ENCODE peak calls at places on chromosomes 12 and 14, in nine cellular contexts. A is hepatocyte, K is neural progenitor cell, Q is HCT116, F is GM23248, M is PC-3, D is OCI-LY7, U is MM.1S, R is SK-N-SH. Z is an unnamed sample.

GRCh38 chr14:35814371-35815005 is 5.4 kb upstream of the RALGAPA1 start:
- DNase-seq in A (peak), K (peak), Q (peak), F (peak), M (peak), D (peak), U (peak), R (peak), Z (peak)

GRCh38 chr12:103928736-103929050 is 1.5 kb upstream of the HSP90B1 start:
- DNase-seq in A (peak), K (no peak), Q (no peak), F (no peak), M (no peak), D (peak), U (peak), R (no peak), Z (peak)

GRCh38 chr14:90695997-90696681 is 120.1 kb downstream of the TTC7B start:
- DNase-seq in A (no peak), K (no peak), Q (no peak), F (no peak), M (no peak), D (no peak), U (no peak), R (no peak), Z (no peak)

GRCh38 chr12:65810036-65810435 is 14.2 kb upstream of the HMGA2 start:
- DNase-seq in A (no peak), K (no peak), Q (no peak), F (peak), M (no peak), D (no peak), U (no peak), R (no peak), Z (no peak)

GRCh38 chr14:105074601-105075053 is 9.4 kb upstream of the GPR132 start:
- DNase-seq in A (peak), K (peak), Q (no peak), F (no peak), M (no peak), D (no peak), U (no peak), R (peak), Z (no peak)

GRCh38 chr12:28710882-28711281 is 438.2 kb upstream of the FAR2 start:
- DNase-seq in A (no peak), K (no peak), Q (no peak), F (peak), M (peak), D (no peak), U (no peak), R (no peak), Z (no peak)

GRCh38 chr12:26271024-26271423 is 75.7 kb downstream of the SSPN start:
- DNase-seq in A (no peak), K (no peak), Q (no peak), F (peak), M (no peak), D (no peak), U (no peak), R (no peak), Z (no peak)

GRCh38 chr12:68800294-68800693 is 7.7 kb upstream of the MDM2 start:
- DNase-seq in A (no peak), K (no peak), Q (no peak), F (no peak), M (peak), D (no peak), U (no peak), R (no peak), Z (no peak)

GRCh38 chr12:67773896-67774295 is 125.4 kb downstream of the DYRK2 start:
- DNase-seq in A (no peak), K (no peak), Q (no peak), F (no peak), M (no peak), D (no peak), U (no peak), R (no peak), Z (no peak)

DNA sequence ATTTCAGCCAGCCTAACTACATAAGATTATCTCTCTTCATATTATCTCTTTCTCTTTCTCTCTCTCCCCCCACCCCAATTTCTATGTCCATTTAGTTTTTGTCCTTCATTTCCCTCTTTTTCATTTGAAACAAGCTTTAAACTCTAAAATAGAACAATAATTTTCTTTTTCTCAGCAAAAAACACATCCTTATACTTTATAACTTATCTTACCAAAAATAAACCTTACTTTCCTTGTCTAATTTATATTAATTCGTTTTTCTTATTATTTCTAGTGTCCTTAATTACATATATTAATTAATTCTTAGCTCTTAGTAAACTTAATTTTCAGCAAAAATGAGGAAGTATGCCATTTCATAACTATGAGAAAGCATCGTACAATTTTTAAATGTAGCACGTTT is 65.0 kb upstream of the ST8SIA1 start:
- DNase-seq in A (no peak), K (no peak), Q (no peak), F (no peak), M (no peak), D (no peak), U (no peak), R (no peak), Z (no peak)
- TF ChIP-seq EZH2phosphoT487 in A (no peak), K (no peak), Q (no peak), F (no peak), M (no peak), D (no peak), U (no peak), R (no peak), Z (no peak)

GRCh38 chr12:7130791-7131501 is 775 bp downstream of the CLSTN3 start:
- DNase-seq in A (peak), K (peak), Q (no peak), F (peak), M (peak), D (peak), U (peak), R (peak), Z (peak)
- TF ChIP-seq EZH2phosphoT487 in A (no peak), K (no peak), Q (no peak), F (no peak), M (no peak), D (no peak), U (no peak), R (no peak), Z (no peak)

DNA sequence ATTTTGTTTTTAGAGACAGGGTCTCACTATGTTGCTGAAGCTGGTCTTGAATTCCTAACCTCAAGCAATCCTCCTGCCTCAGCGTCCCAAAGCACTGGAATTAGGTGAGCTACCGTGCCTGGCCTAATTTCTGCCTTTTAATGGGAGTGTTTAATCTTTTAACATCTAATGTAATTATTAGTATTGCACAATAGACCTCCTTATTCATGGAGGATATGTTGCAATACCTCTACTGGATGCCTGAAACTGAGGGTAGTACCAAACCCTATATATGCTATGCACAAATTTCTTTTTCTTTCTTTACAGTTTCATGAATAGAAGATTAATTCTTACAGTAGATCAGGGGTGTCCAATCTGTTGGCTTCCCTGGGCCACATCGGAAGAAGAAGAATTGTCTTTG is 47.8 kb downstream of the MYRFL start:
- DNase-seq in A (no peak), K (no peak), Q (no peak), F (peak), M (peak), D (no peak), U (no peak), R (no peak), Z (no peak)
- TF ChIP-seq EZH2phosphoT487 in A (no peak), K (no peak), Q (no peak), F (no peak), M (no peak), D (no peak), U (no peak), R (no peak), Z (no peak)

DNA sequence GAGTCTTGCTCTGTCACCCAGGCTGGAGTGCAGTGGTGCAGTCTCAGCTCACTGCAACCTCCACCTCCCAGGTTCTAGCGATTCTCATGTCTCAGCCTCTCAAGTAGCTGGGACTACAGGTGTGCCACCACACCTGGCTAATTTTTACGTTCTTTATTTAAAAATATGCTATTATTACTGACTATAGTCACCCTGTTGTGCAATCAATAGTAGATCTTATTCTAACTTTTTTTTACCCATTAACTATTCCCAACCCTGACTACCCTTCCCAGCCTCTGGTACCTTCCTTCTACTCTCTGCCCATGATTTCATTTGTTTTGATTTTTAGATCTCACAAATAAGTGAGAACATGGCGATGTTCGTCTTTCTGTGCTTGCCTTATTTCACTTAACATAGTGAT is 2.5 kb downstream of the OXA1L start:
- DNase-seq in A (no peak), K (no peak), Q (no peak), F (no peak), M (no peak), D (no peak), U (no peak), R (no peak), Z (no peak)
- TF ChIP-seq EZH2phosphoT487 in A (no peak), K (no peak), Q (no peak), F (no peak), M (no peak), D (no peak), U (no peak), R (no peak), Z (no peak)

Z was measured in GM23338.